ENCODE peak calls at places on chromosomes 12 and 14, in six cellular contexts. One of them, this sample, is unnamed.

GRCh38 chr12:40215977-40216376 is 8.8 kb upstream of the LRRK2 start:
- DNase-seq in body of pancreas: no peak
- DNase-seq in esophagus squamous epithelium: no peak
- DNase-seq in thyroid gland: no peak
- DNase-seq in lower leg skin: no peak
- DNase-seq in K562: no peak
- DNase-seq in this sample: no peak

GRCh38 chr12:118830251-118830650 is 151.1 kb upstream of the SRRM4 start:
- DNase-seq in body of pancreas: no peak
- DNase-seq in esophagus squamous epithelium: no peak
- DNase-seq in thyroid gland: no peak
- DNase-seq in lower leg skin: no peak
- DNase-seq in K562: no peak
- DNase-seq in this sample: no peak

GRCh38 chr12:111635524-111635923 is 36.4 kb upstream of the ATXN2 start:
- DNase-seq in body of pancreas: no peak
- DNase-seq in esophagus squamous epithelium: no peak
- DNase-seq in thyroid gland: no peak
- DNase-seq in lower leg skin: no peak
- DNase-seq in K562: peak
- DNase-seq in this sample: no peak

GRCh38 chr12:87509233-87509820 is 519.9 kb downstream of the C12orf50 start:
- DNase-seq in body of pancreas: no peak
- DNase-seq in esophagus squamous epithelium: no peak
- DNase-seq in thyroid gland: no peak
- DNase-seq in lower leg skin: no peak
- DNase-seq in K562: no peak
- DNase-seq in this sample: no peak

GRCh38 chr12:123436017-123436964 is at the start of gene RILPL2:
- DNase-seq in body of pancreas: peak
- DNase-seq in esophagus squamous epithelium: peak
- DNase-seq in thyroid gland: peak
- DNase-seq in lower leg skin: peak
- DNase-seq in K562: peak
- DNase-seq in this sample: no peak

GRCh38 chr12:112584266-112584722 is 165.5 kb downstream of the PTPN11 start:
- DNase-seq in body of pancreas: no peak
- DNase-seq in esophagus squamous epithelium: no peak
- DNase-seq in thyroid gland: no peak
- DNase-seq in lower leg skin: no peak
- DNase-seq in K562: peak
- DNase-seq in this sample: no peak

GRCh38 chr14:89061696-89062095 is 237.2 kb downstream of the TTC8 start:
- DNase-seq in body of pancreas: no peak
- DNase-seq in esophagus squamous epithelium: no peak
- DNase-seq in thyroid gland: no peak
- DNase-seq in lower leg skin: no peak
- DNase-seq in K562: no peak
- DNase-seq in this sample: no peak

GRCh38 chr12:120132437-120132836 is 15.9 kb upstream of the RAB35 start:
- DNase-seq in body of pancreas: no peak
- DNase-seq in esophagus squamous epithelium: no peak
- DNase-seq in thyroid gland: no peak
- DNase-seq in lower leg skin: no peak
- DNase-seq in K562: no peak
- DNase-seq in this sample: no peak

GRCh38 chr12:17809206-17809605 is 280.8 kb downstream of the RERGL start:
- DNase-seq in body of pancreas: no peak
- DNase-seq in esophagus squamous epithelium: no peak
- DNase-seq in thyroid gland: no peak
- DNase-seq in lower leg skin: no peak
- DNase-seq in K562: no peak
- DNase-seq in this sample: no peak

DNA sequence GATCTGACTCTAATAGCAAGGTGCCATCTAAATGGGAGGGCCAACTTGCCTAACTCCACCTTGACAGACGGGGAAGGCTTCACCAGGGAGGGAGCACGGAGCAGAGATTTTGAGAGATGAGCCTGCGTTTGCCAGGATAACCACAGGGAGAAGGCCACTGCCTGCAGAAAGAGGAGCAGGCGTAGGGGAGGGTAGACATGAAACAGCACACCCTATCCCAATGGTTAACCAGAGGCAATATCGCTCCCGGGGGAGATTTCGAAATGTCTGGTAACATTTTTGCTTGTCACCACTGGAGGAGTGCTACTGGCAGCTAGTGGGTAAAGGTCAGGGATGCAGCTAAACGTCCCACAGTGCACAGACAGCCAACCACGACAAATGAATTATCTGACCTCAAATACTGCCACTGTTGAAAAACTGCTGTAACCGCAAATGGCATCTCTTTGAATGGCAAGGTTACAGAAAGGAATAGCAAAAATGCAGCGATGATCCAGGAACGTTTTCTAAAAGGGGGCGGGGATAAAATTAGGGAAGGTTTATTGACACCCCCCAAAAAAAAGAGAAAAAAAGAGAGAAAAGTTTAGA is 126.0 kb upstream of the ATF7IP start:
- DNase-seq in body of pancreas: peak
- DNase-seq in esophagus squamous epithelium: no peak
- DNase-seq in thyroid gland: no peak
- DNase-seq in lower leg skin: no peak
- DNase-seq in K562: no peak
- DNase-seq in this sample: no peak
- TF ChIP-seq CTCF in body of pancreas: no peak
- TF ChIP-seq CTCF in esophagus squamous epithelium: no peak
- TF ChIP-seq CTCF in thyroid gland: no peak
- TF ChIP-seq CTCF in lower leg skin: peak
- TF ChIP-seq CTCF in K562: no peak
- TF ChIP-seq CTCF in this sample: no peak

GRCh38 chr12:47773858-47774580 is 981 bp downstream of the SLC48A1 start:
- DNase-seq in body of pancreas: no peak
- DNase-seq in esophagus squamous epithelium: no peak
- DNase-seq in thyroid gland: no peak
- DNase-seq in lower leg skin: no peak
- DNase-seq in K562: no peak
- DNase-seq in this sample: no peak
- TF ChIP-seq POLR2A in body of pancreas: no peak
- TF ChIP-seq POLR2A in esophagus squamous epithelium: no peak
- TF ChIP-seq POLR2A in thyroid gland: no peak
- TF ChIP-seq POLR2A in lower leg skin: no peak
- TF ChIP-seq POLR2A in K562: no peak
- TF ChIP-seq POLR2A in this sample: no peak

DNA sequence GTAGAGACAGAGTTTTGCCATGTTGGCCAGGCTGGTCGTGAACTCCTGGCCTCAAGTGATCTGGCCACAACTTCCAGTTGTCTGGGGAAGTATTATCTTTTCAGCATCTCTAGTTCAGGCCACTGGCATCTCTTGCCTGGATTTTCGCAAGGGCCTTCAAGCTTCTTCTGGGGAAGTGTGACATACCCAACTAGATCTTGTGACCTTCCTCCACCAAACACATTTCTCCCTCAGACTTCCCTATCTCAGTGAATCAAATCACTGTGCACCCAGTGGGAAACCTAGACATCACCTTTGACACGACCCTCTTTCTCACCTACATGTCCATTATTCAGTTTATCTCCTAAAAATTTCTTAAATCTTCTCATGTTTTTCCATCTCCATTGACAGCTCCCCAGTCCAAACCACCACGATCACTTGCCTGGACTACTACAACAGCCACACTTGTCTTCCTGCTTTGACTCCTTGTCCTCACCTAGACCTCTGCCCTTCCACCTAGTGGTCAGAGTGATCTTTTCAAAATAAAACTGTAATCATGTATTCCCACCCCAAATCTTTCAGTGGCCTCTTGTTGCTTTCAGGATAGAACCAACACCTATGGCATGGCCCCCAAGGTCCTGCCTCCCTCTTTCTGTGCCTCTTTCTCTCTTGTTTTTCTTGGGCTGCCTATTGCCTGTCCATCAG is 3.3 kb downstream of the EEF1AKMT3 start:
- DNase-seq in body of pancreas: no peak
- DNase-seq in esophagus squamous epithelium: no peak
- DNase-seq in thyroid gland: no peak
- DNase-seq in lower leg skin: no peak
- DNase-seq in K562: no peak
- DNase-seq in this sample: no peak
- TF ChIP-seq CTCF in body of pancreas: no peak
- TF ChIP-seq CTCF in esophagus squamous epithelium: no peak
- TF ChIP-seq CTCF in thyroid gland: no peak
- TF ChIP-seq CTCF in lower leg skin: no peak
- TF ChIP-seq CTCF in K562: peak
- TF ChIP-seq CTCF in this sample: no peak

DNA sequence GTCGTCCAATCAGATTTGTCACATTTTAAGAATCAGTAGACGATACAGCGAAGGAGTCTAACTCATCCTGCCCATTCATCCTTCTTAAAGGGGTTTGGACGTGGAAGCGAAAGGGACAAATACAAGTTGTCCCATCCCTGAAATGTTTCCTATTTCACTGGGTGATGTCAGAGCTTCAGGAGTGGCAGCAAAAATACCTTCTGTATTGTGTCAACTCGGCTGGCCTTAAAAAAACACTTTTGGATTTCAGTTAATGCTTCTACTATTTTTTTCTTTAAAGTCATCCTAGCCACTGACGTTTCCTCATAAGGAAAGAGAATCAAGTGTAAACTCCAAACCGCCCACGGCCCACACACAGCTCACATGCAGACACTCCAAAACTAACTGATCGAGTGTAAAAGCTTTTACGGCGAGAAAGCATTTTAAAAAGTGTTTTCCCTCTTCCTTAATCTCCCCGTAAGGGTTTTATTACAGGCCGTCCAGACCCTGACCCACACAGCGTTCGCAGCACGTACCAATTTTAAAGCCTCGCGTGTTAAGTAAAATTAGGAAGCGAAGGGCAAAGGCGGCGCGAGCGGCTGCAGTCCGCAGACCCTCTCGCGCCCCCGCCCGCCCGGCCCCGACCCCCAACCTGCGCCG is 593 bp downstream of the CFL2 start:
- DNase-seq in body of pancreas: peak
- DNase-seq in esophagus squamous epithelium: no peak
- DNase-seq in thyroid gland: peak
- DNase-seq in lower leg skin: peak
- DNase-seq in K562: peak
- DNase-seq in this sample: no peak
- TF ChIP-seq POLR2A in body of pancreas: peak
- TF ChIP-seq POLR2A in esophagus squamous epithelium: no peak
- TF ChIP-seq POLR2A in thyroid gland: no peak
- TF ChIP-seq POLR2A in lower leg skin: no peak
- TF ChIP-seq POLR2A in K562: no peak
- TF ChIP-seq POLR2A in this sample: no peak

GRCh38 chr14:49896956-49897355 is 4.1 kb downstream of the ARF6 start:
- DNase-seq in body of pancreas: no peak
- DNase-seq in esophagus squamous epithelium: no peak
- DNase-seq in thyroid gland: no peak
- DNase-seq in lower leg skin: no peak
- DNase-seq in K562: no peak
- DNase-seq in this sample: no peak
- TF ChIP-seq CTCF in body of pancreas: no peak
- TF ChIP-seq CTCF in esophagus squamous epithelium: no peak
- TF ChIP-seq CTCF in thyroid gland: no peak
- TF ChIP-seq CTCF in lower leg skin: no peak
- TF ChIP-seq CTCF in K562: no peak
- TF ChIP-seq CTCF in this sample: no peak

DNA sequence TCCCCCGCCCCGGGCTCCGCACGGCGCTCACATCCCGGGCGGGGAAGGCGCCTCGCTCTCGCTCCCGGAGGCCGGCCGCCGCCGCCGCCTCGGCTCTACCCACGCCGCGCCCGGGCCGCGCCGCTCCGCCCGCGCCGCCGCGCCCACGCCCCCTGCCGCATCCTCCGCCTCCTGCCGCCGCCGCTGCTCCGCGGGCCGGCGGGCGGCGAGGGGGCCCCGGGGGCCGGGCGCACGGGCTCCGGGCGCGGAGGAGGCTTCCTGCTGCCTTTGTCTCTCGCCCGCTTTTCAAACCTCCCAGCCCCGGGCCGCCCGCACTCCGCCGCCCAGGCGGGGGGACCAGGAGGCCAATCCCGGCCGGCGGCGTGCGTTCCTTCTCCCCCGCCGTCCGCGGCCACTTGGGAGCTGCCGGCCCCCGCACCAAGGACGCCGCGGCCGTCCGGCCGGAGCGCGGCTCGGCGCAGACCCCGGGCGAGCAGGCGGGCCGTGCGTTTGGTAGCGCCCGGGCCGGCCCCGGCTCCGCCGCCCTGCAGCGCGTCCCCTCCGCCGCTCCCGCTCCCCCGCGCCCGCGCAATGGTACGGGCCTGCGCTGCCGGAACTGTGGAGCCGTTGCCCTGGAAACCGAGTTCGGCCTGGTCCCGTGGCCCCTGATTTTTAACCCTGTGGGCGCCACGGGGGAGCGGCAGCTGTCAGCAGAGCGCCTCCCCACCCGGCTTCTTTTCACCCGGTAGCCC is at the start of gene FBXL14:
- DNase-seq in body of pancreas: peak
- DNase-seq in esophagus squamous epithelium: peak
- DNase-seq in thyroid gland: peak
- DNase-seq in lower leg skin: peak
- DNase-seq in K562: peak
- DNase-seq in this sample: no peak
- TF ChIP-seq POLR2A in body of pancreas: no peak
- TF ChIP-seq POLR2A in esophagus squamous epithelium: no peak
- TF ChIP-seq POLR2A in thyroid gland: peak
- TF ChIP-seq POLR2A in lower leg skin: no peak
- TF ChIP-seq POLR2A in K562: no peak
- TF ChIP-seq POLR2A in this sample: no peak

GRCh38 chr12:126856958-126857357 is 1410.0 kb upstream of the TMEM132C start:
- DNase-seq in body of pancreas: no peak
- DNase-seq in esophagus squamous epithelium: no peak
- DNase-seq in thyroid gland: no peak
- DNase-seq in lower leg skin: no peak
- DNase-seq in K562: no peak
- DNase-seq in this sample: no peak
- TF ChIP-seq CTCF in body of pancreas: no peak
- TF ChIP-seq CTCF in esophagus squamous epithelium: no peak
- TF ChIP-seq CTCF in thyroid gland: no peak
- TF ChIP-seq CTCF in lower leg skin: no peak
- TF ChIP-seq CTCF in K562: no peak
- TF ChIP-seq CTCF in this sample: no peak

GRCh38 chr12:57522887-57523705 is 472 bp downstream of the MBD6 start:
- DNase-seq in body of pancreas: peak
- DNase-seq in esophagus squamous epithelium: no peak
- DNase-seq in thyroid gland: peak
- DNase-seq in lower leg skin: peak
- DNase-seq in K562: peak
- DNase-seq in this sample: peak
- TF ChIP-seq POLR2A in body of pancreas: no peak
- TF ChIP-seq POLR2A in esophagus squamous epithelium: no peak
- TF ChIP-seq POLR2A in thyroid gland: no peak
- TF ChIP-seq POLR2A in lower leg skin: no peak
- TF ChIP-seq POLR2A in K562: peak
- TF ChIP-seq POLR2A in this sample: no peak